ENCODE peak calls at places on chromosomes 13 and 19, in six cellular contexts. U, V, J, K, S and O are unnamed samples.

GRCh38 chr19:45173816-45174215 is 4.2 kb downstream of the TRAPPC6A start:
- DNase-seq in K (no peak), J (no peak), U (no peak), S (no peak), V (no peak), O (no peak)

GRCh38 chr19:48806818-48807589 is 3.8 kb downstream of the BCAT2 start:
- DNase-seq in V (no peak), S (peak; percentile 75), U (peak; percentile 19), J (no peak), K (peak; percentile 55), O (peak; percentile 59)

GRCh38 chr19:14476663-14477401 is 1.7 kb upstream of the PTGER1 start:
- DNase-seq in K (peak; percentile 50), S (peak; percentile 61), V (no peak), U (peak; percentile 36), J (no peak), O (no peak)

GRCh38 chr13:42893346-42893745 is 98.7 kb downstream of the EPSTI1 start:
- DNase-seq in V (no peak), S (no peak), K (no peak), U (no peak), J (no peak), O (no peak)

GRCh38 chr13:43663474-43664090 is 123.2 kb downstream of the ENOX1 start:
- DNase-seq in U (no peak), K (no peak), V (no peak), J (no peak), S (no peak), O (no peak)

GRCh38 chr19:58326501-58326913 is 287 bp upstream of the ZSCAN22 start:
- DNase-seq in J (no peak), K (no peak), S (no peak), U (no peak), V (no peak), O (no peak)

GRCh38 chr13:33069365-33069764 is 53.1 kb downstream of the KL start:
- DNase-seq in J (no peak), U (no peak), V (no peak), S (peak; percentile 10), K (no peak), O (no peak)

GRCh38 chr13:100490692-100491091 is 97.9 kb downstream of the GGACT start:
- DNase-seq in K (peak; percentile 58), J (no peak), V (no peak), S (no peak), U (no peak), O (no peak)

GRCh38 chr19:49150106-49150943 is 4.9 kb downstream of the HRC start:
- DNase-seq in V (no peak), K (peak; percentile 91), U (peak; percentile 95), S (peak; percentile 89), J (peak; percentile 58), O (no peak)

GRCh38 chr13:111020546-111020945 is 94.6 kb upstream of the ARHGEF7 start:
- DNase-seq in K (no peak), S (no peak), V (no peak), J (no peak), U (no peak), O (no peak)

GRCh38 chr13:28387740-28388501 is 107.0 kb downstream of the FLT1 start:
- DNase-seq in U (no peak), V (no peak), S (no peak), K (no peak), J (no peak), O (no peak)

GRCh38 chr19:15317392-15318011 is 14.8 kb downstream of the BRD4 start:
- DNase-seq in J (no peak), S (no peak), U (no peak), V (no peak), K (no peak), O (no peak)

GRCh38 chr13:30744056-30744684 is 8.8 kb downstream of the ALOX5AP start:
- DNase-seq in S (peak; percentile 14), K (no peak), V (peak; percentile 95), J (peak; percentile 71), U (no peak), O (peak; percentile 72)

GRCh38 chr19:2043864-2044708 is 7.0 kb downstream of the MKNK2 start:
- DNase-seq in S (no peak), K (peak; percentile 50), U (no peak), J (no peak), V (no peak), O (no peak)

GRCh38 chr19:799076-799881 is 2.0 kb downstream of the PTBP1 start:
- DNase-seq in K (peak; percentile 67), S (no peak), V (no peak), J (no peak), U (peak; percentile 41), O (no peak)

GRCh38 chr13:21546372-21546771 is 57.6 kb downstream of the MICU2 start:
- DNase-seq in J (no peak), S (no peak), K (no peak), V (no peak), U (no peak), O (no peak)

GRCh38 chr13:98171806-98172569 is 5.1 kb downstream of the RNF113B start:
- DNase-seq in J (no peak), S (no peak), V (no peak), U (peak; percentile 79), K (no peak), O (no peak)

GRCh38 chr13:107138468-107138867 is 570.5 kb upstream of the ARGLU1 start:
- DNase-seq in S (no peak), K (no peak), U (no peak), V (no peak), J (no peak), O (no peak)

GRCh38 chr19:29467824-29468401 is 57.9 kb upstream of the VSTM2B start:
- DNase-seq in K (peak; percentile 45), V (no peak), S (peak; percentile 44), U (peak; percentile 37), J (no peak), O (no peak)

GRCh38 chr19:14061751-14062557 is at the start of gene PALM3:
- DNase-seq in J (no peak), V (no peak), U (peak; percentile 14), S (peak; percentile 5), K (no peak), O (no peak)

GRCh38 chr19:5142725-5143097 is 173.8 kb downstream of the KDM4B start:
- DNase-seq in K (no peak), U (no peak), S (no peak), J (no peak), V (no peak), O (no peak)

GRCh38 chr13:76398426-76398825 is 487.8 kb downstream of the KCTD12 start:
- DNase-seq in S (no peak), J (no peak), U (no peak), V (no peak), K (no peak), O (no peak)
- TF ChIP-seq TAF1 in S (no peak), J (no peak), U (no peak), V (no peak), K (no peak), O (no peak)

DNA sequence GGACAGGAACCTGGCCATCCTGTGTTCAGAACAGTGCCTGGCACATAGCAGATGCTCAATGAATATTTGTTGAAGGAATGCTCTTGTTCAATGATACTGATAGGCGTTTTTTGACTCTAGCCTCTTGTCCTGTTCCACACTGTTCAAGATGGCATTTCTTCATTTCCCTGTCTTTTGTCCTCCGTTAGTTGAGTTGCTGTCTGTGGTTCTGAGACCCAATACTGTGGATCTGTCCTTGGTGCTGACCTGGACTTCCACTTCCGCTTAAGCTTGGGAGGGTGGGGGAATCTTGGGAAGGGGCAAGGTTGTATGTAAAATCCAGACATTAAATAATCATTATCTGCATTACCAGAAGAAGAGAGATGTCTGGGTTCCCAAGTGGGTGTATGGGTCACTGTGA is 8.3 kb upstream of the KCNN4 start:
- DNase-seq in V (no peak), J (no peak), U (no peak), S (no peak), K (no peak), O (no peak)
- TF ChIP-seq TAF1 in V (no peak), J (no peak), U (no peak), S (no peak), K (no peak), O (no peak)

DNA sequence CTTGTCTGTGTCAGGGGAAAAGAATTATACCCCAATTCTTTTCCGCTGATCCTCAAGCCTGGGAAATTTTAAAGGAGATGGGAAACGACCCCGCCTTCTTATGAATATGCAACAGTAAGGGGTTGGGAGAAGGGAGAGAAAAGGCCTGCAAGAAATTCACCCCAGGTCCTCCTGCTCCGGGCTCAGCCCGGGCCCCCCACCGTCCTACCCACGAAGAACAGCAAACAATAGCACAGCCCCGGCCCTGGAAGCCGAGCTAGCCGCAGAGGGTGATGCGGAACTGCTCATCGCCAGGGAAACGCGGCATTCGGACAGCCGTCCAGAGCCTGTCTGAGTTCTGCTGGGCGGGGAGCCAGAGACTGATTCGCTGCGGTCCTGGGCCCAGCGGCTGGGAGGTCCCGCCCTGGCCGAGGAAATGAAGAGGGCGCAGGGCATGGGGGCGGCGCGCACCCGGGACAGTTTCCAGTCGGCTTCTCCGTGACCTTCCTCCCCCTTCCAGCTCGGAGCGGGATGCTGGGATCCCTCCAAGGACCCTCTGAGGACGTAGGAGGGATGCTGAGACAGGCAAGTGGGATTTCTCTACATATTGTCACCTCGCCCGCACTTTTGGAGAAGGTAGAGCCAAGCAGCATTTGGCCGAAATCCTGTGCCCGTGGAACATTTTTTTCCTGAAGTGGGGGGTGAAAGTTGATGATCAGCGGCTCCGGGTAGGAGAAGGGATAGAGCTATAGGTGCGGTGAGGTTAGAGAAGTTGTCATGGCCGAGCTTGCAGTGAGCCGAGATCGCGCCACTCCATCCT is 82.3 kb upstream of the C1QTNF9B start:
- DNase-seq in S (no peak), U (peak; percentile 85), J (peak; percentile 55), V (no peak), K (peak; percentile 76), O (peak; percentile 48)
- TF ChIP-seq TAF1 in S (no peak), U (no peak), J (no peak), V (no peak), K (peak; percentile 16), O (no peak)

GRCh38 chr19:54155694-54156093 is 3.8 kb downstream of the LENG1 start:
- DNase-seq in U (no peak), K (no peak), V (no peak), J (no peak), S (no peak), O (no peak)

GRCh38 chr19:54156490-54156889 is 3.0 kb downstream of the LENG1 start:
- DNase-seq in V (no peak), J (no peak), K (no peak), S (no peak), U (no peak), O (no peak)

GRCh38 chr19:54153731-54154326 is 5.7 kb downstream of the LENG1 start:
- DNase-seq in S (no peak), V (no peak), K (no peak), U (no peak), J (no peak), O (no peak)

GRCh38 chr19:54152878-54153524 is 6.5 kb downstream of the LENG1 start:
- DNase-seq in J (no peak), U (no peak), S (no peak), K (no peak), V (no peak), O (no peak)

DNA sequence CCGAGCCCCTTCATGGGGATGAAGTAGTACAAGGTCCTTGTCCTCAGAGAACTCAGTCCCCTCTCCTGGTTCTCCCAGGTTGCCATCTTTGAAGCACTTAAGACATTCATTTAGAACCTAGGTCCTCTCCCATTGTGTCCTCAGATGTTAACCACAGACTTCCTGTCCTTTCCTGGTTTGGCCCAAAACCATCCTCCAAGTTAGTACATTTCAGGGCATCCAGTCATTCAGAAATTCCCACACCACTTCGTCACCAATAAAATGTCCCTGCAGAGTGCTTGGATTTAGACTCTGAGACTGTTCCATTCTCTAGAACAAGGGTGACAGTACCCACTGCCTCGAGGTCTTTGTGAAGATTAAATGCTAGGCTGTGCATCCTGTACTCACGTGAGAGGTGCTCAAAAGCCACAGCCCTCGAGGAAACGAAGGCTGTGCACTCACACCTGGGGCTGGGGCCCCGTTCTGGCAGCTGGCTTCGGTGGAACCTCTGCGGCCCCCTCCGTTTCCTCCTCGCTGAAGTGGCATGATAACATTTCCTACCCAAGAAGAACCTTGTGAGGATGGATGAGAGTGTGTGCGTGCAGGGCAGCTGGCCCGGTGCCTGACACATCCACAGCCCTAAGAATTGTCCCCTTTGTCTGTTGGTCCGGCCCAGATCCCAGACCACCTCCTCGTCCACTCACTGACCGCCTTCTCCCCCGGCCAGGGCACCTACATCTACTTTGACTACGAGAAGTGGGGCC is 4.7 kb downstream of the LENG1 start:
- DNase-seq in V (no peak), J (no peak), S (no peak), K (no peak), U (no peak), O (no peak)
- TF ChIP-seq TAF1 in V (no peak), J (no peak), S (no peak), K (no peak), U (no peak), O (no peak)